ENCODE peak calls at places on chromosomes 1 and 21, in five cellular contexts. X is epithelial cell of esophagus; M is epithelial cell of proximal tubule; V is activated effector memory CD4-positive, alpha-beta T cell treated with anti-CD3 and anti-CD28 coated beads, Interleukin-2, amount 50 U/mL, for 16 hours; P is midbrain. O is an unnamed sample.

GRCh38 chr1:33133478-33134105 is 48.3 kb downstream of the TRIM62 start:
- DNase-seq in X (no peak), M (no peak), V (peak), P (no peak), O (no peak)

GRCh38 chr1:212916395-212917133 is 33.8 kb upstream of the VASH2 start:
- DNase-seq in X (peak), M (no peak), V (no peak), P (peak), O (no peak)

GRCh38 chr1:154497026-154497806 is 4.8 kb upstream of the TDRD10 start:
- DNase-seq in X (no peak), M (no peak), V (no peak), P (no peak), O (no peak)

GRCh38 chr1:40712997-40713396 is 21.5 kb downstream of the NFYC start:
- DNase-seq in X (no peak), M (no peak), V (no peak), P (no peak), O (no peak)

GRCh38 chr1:43552059-43552742 is 21.5 kb downstream of the PTPRF start:
- DNase-seq in X (no peak), M (no peak), V (no peak), P (no peak), O (no peak)

GRCh38 chr21:34740198-34740597 is 71.4 kb downstream of the CLIC6 start:
- DNase-seq in X (no peak), M (no peak), V (no peak), P (no peak), O (no peak)

GRCh38 chr1:231855966-231856365 is 229.4 kb downstream of the DISC1 start:
- DNase-seq in X (no peak), M (no peak), V (no peak), P (no peak), O (no peak)

GRCh38 chr1:209076688-209077087 is 506.8 kb upstream of the CAMK1G start:
- DNase-seq in X (peak), M (no peak), V (no peak), P (no peak), O (no peak)

GRCh38 chr1:224434447-224435317 is at the start of gene WDR26:
- DNase-seq in X (peak), M (no peak), V (peak), P (peak), O (peak)

GRCh38 chr1:241396747-241397691 is 40.0 kb upstream of the RGS7 start:
- DNase-seq in X (peak), M (no peak), V (no peak), P (no peak), O (no peak)

GRCh38 chr1:64892576-64893573 is 73.5 kb downstream of the JAK1 start:
- DNase-seq in X (no peak), M (no peak), V (no peak), P (no peak), O (no peak)

GRCh38 chr21:45405819-45406762 is 1.1 kb downstream of the COL18A1 start:
- DNase-seq in X (peak), M (peak), V (no peak), P (no peak), O (no peak)

GRCh38 chr21:46188226-46189212 is 4.3 kb upstream of the SPATC1L start:
- DNase-seq in X (peak), M (peak), V (no peak), P (peak), O (no peak)

GRCh38 chr1:116711061-116711582 is 43.1 kb upstream of the CD2 start:
- DNase-seq in X (peak), M (no peak), V (no peak), P (no peak), O (no peak)

GRCh38 chr1:3618904-3619671 is 5.7 kb upstream of the TPRG1L start:
- DNase-seq in X (peak), M (no peak), V (peak), P (peak), O (no peak)

GRCh38 chr1:11044086-11044848 is 2.8 kb downstream of the MASP2 start:
- DNase-seq in X (no peak), M (no peak), V (peak), P (no peak), O (no peak)

GRCh38 chr1:221083902-221084301 is 204.7 kb downstream of the HLX start:
- DNase-seq in X (no peak), M (no peak), V (no peak), P (no peak), O (no peak)

GRCh38 chr1:43853161-43853921 is 80.3 kb upstream of the ARTN start:
- DNase-seq in X (peak), M (no peak), V (no peak), P (no peak), O (no peak)

GRCh38 chr1:7121622-7121988 is 336.4 kb downstream of the CAMTA1 start:
- DNase-seq in X (no peak), M (no peak), V (no peak), P (peak), O (peak)

GRCh38 chr1:181117648-181118449 is 29.3 kb downstream of the IER5 start:
- DNase-seq in X (peak), M (no peak), V (no peak), P (no peak), O (no peak)

GRCh38 chr1:29245876-29246275 is 9.6 kb downstream of the PTPRU start:
- DNase-seq in X (peak), M (no peak), V (no peak), P (peak), O (no peak)

GRCh38 chr1:58943776-58944175 is 159.9 kb upstream of the JUN start:
- DNase-seq in X (peak), M (no peak), V (no peak), P (no peak), O (no peak)

GRCh38 chr1:8343464-8344001 is 25.6 kb downstream of the SLC45A1 start:
- DNase-seq in X (peak), M (peak), V (no peak), P (peak), O (peak)